ENCODE peak calls at places on chromosomes 13 and 19, in ten cellular contexts. W is left lung, M is dorsolateral prefrontal cortex, K is RWPE1, O is AG04450, X is OCI-LY7, Z is GM23338, V is uterus, Y is vagina, L is A673. E is an unnamed sample.

GRCh38 chr19:15841875-15842569 is 26.6 kb upstream of the OR10H1 start:
- DNase-seq in Y (no peak), Z (no peak), M (no peak), X (no peak), K (no peak), L (no peak), V (no peak), W (no peak), O (no peak), E (no peak)

GRCh38 chr19:16376241-16376640 is 51.6 kb downstream of the KLF2 start:
- DNase-seq in K (no peak), Z (no peak), M (no peak), W (no peak), X (no peak), L (no peak), O (no peak), Y (no peak), V (no peak), E (no peak)

GRCh38 chr13:20616059-20616797 is 49.3 kb downstream of the IFT88 start:
- DNase-seq in X (no peak), L (no peak), Z (no peak), V (no peak), O (peak), W (no peak), K (peak), Y (no peak), M (no peak), E (no peak)

GRCh38 chr13:110784748-110785147 is 71.2 kb downstream of the ING1 start:
- DNase-seq in X (no peak), K (no peak), Z (no peak), V (no peak), M (no peak), L (no peak), O (no peak), Y (no peak), W (no peak), E (no peak)

GRCh38 chr13:101698400-101698799 is 245.9 kb downstream of the ITGBL1 start:
- DNase-seq in M (no peak), L (no peak), O (no peak), V (no peak), W (no peak), X (no peak), Y (no peak), Z (no peak), K (peak), E (no peak)

GRCh38 chr19:2587001-2587719 is 111.2 kb downstream of the GADD45B start:
- DNase-seq in K (no peak), W (no peak), Y (no peak), Z (peak), V (no peak), X (no peak), M (no peak), O (no peak), L (no peak), E (no peak)

GRCh38 chr13:48602296-48603040 is 51.3 kb upstream of the CYSLTR2 start:
- DNase-seq in M (no peak), Y (no peak), Z (no peak), L (no peak), V (no peak), X (no peak), O (no peak), K (no peak), W (no peak), E (no peak)

GRCh38 chr19:13095934-13096890 is 6.4 kb downstream of the LYL1 start:
- DNase-seq in Y (no peak), O (no peak), K (no peak), M (no peak), W (peak), Z (peak), L (no peak), X (peak), V (peak), E (peak)

GRCh38 chr13:59494560-59494970 is 669.2 kb downstream of the DIAPH3 start:
- DNase-seq in M (no peak), K (no peak), L (no peak), Z (no peak), X (no peak), W (no peak), O (peak), Y (no peak), V (no peak), E (no peak)

GRCh38 chr19:16419671-16420394 is 51.9 kb downstream of the EPS15L1 start:
- DNase-seq in L (no peak), V (no peak), X (no peak), Y (no peak), W (no peak), O (no peak), Z (peak), M (no peak), K (no peak), E (no peak)

GRCh38 chr13:33193428-33193974 is 92.1 kb downstream of the STARD13 start:
- DNase-seq in W (no peak), O (no peak), Y (no peak), M (no peak), L (peak), Z (peak), K (no peak), V (no peak), X (no peak), E (no peak)

GRCh38 chr19:6970021-6970420 is 51.2 kb downstream of the MBD3L2B start:
- DNase-seq in L (no peak), V (no peak), K (no peak), M (no peak), X (no peak), Y (no peak), O (no peak), Z (no peak), W (no peak), E (no peak)

GRCh38 chr13:30450066-30450465 is 15.7 kb downstream of the HMGB1 start:
- DNase-seq in L (no peak), O (no peak), K (no peak), Z (no peak), V (no peak), W (no peak), M (no peak), Y (peak), X (no peak), E (no peak)

GRCh38 chr19:46660008-46660517 is 919 bp downstream of the DACT3 start:
- DNase-seq in K (no peak), L (peak), Z (peak), O (no peak), X (no peak), Y (peak), M (peak), W (peak), V (peak), E (peak)

GRCh38 chr19:41871573-41872383 is 5.3 kb upstream of the CD79A start:
- DNase-seq in X (peak), M (no peak), V (no peak), L (no peak), Y (no peak), K (no peak), O (no peak), Z (peak), W (no peak), E (no peak)

GRCh38 chr13:113562866-113563265 is 21.7 kb upstream of the TFDP1 start:
- DNase-seq in W (no peak), L (no peak), Y (peak), K (no peak), O (no peak), X (no peak), M (no peak), V (no peak), Z (no peak), E (no peak)

GRCh38 chr13:99782669-99783068 is 188.9 kb downstream of the ZIC5 start:
- DNase-seq in M (no peak), L (no peak), Z (no peak), O (no peak), X (no peak), W (no peak), K (no peak), Y (no peak), V (no peak), E (no peak)

GRCh38 chr13:40197049-40197448 is 469.4 kb downstream of the FOXO1 start:
- DNase-seq in K (no peak), L (no peak), Z (no peak), W (no peak), M (no peak), X (no peak), Y (no peak), V (no peak), O (no peak), E (no peak)

DNA sequence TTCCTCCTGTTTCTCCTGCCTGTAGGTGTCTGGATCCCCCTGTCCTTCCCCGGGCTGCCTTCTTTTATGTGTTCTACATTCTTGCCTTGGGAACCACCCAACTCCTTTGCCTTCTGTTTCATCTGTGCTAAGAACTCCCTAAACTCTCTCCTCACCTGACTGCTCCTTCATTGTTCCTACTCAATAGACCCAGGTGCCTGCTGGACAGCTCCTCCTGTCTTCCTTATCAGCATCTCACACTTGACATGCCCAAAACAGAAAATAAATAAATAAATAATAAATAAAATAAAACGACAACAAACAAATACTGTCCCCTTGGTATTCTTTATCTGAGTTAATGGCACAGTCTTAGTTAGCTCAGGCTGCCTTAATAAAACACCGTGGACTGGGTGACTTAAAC is 200.2 kb upstream of the IPO5 start:
- DNase-seq in L (no peak), W (no peak), M (no peak), X (no peak), Y (no peak), O (no peak), V (no peak), K (no peak), Z (peak), E (no peak)
- TF ChIP-seq CTCF in L (no peak), W (no peak), M (no peak), X (no peak), Y (no peak), O (no peak), V (no peak), K (no peak), Z (no peak), E (no peak)

DNA sequence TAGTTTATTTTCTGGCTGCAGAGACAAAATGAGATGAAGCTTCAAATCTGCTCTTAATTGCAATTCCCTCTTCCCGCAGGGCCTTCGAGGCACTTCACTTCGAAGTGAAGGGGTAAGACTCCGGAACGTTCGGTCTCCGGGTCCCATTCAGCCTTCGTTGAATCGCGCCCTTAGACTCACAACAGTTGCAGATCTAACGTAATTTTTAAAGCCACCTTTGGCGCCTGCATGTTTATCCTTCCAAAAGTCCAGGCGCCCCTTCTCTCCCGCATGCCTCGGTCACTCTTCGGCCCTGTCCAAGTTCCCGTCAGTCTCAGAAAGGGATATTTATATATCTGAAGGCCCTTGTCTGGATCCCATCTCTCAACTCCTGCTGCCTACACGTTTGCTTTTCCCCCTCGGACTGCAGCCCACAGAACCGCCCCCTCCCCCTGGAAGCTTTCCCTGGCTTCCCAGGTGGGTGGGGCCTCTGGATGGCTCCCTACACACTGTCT is 912 bp upstream of the KCTD12 start:
- DNase-seq in Z (peak), L (no peak), O (no peak), W (no peak), V (peak), M (no peak), K (no peak), Y (no peak), X (no peak), E (no peak)
- H3K27ac ChIP-seq in Z (no peak), L (no peak), O (no peak), W (peak), V (peak), M (peak), K (peak), Y (peak), X (no peak), E (no peak)

GRCh38 chr13:43804461-43805070 is 17.8 kb upstream of the ENOX1 start:
- DNase-seq in M (no peak), L (peak), V (no peak), W (no peak), K (peak), Y (no peak), X (peak), O (peak), Z (peak), E (no peak)
- TF ChIP-seq CTCF in M (peak), L (peak), V (peak), W (peak), K (peak), Y (peak), X (peak), O (peak), Z (peak), E (no peak)

DNA sequence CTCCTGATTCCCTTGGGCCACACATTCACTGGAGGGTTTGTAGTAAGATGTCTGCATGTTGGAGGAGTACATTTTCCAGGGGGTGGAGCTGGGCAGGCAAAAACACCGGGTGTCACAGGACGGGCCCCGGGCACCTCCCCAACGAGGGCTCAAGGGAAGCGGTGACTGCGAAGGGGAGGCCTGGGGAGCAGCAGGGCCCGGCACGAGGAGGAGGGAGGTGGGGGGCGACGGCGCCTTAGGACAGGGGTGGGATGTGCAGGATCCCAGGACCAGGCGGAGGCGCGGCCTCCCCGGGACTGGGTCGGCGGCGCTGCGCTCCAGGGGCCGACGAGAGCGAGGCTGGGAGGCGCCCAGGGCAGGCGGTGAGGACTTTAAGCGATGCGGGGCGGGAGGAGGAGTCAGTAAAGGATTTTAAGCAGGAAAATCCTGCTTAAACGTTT is 501 bp downstream of the ZNF160 start:
- DNase-seq in O (no peak), M (no peak), W (peak), V (peak), K (peak), X (peak), Y (no peak), Z (peak), L (peak), E (peak)
- H3K27ac ChIP-seq in O (peak), M (peak), W (peak), V (peak), K (peak), X (peak), Y (peak), Z (peak), L (peak), E (peak)

GRCh38 chr13:27194895-27195764 is 23.5 kb upstream of the USP12 start:
- DNase-seq in O (no peak), V (no peak), W (no peak), Z (peak), L (peak), M (no peak), Y (no peak), X (no peak), K (peak), E (no peak)
- TF ChIP-seq CTCF in O (no peak), V (no peak), W (no peak), Z (no peak), L (no peak), M (no peak), Y (no peak), X (no peak), K (no peak), E (no peak)